ENCODE peak calls at places on chromosomes 5 and 9, in eight cellular contexts. Y is GM23248, Q is MM.1S, O is SK-N-SH, F is hepatocyte, Z is PC-3, U is OCI-LY7, I is HCT116. S is an unnamed sample.
A peak's percentile ranks its signal among the peaks of the same experiment; 100 is the strongest.

GRCh38 chr5:144390133-144390532 is 219.5 kb downstream of the KCTD16 start:
- DNase-seq in F (peak; percentile 37), Y (peak; percentile 15), Q (no peak), U (no peak), O (peak; percentile 10), I (no peak), Z (peak; percentile 14), S (peak; percentile 23)

GRCh38 chr5:43150748-43151147 is 30.0 kb downstream of the ZNF131 start:
- DNase-seq in Q (no peak), U (no peak), O (no peak), Z (no peak), I (no peak), F (no peak), Y (no peak), S (no peak)

GRCh38 chr9:134632329-134632728 is 9.3 kb upstream of the COL5A1 start:
- DNase-seq in I (no peak), O (no peak), Z (no peak), U (no peak), Y (no peak), Q (no peak), F (no peak), S (no peak)

GRCh38 chr5:140633081-140633471 is at the start of gene CD14:
- DNase-seq in O (no peak), F (no peak), Z (peak; percentile 43), Q (no peak), U (no peak), I (no peak), Y (peak; percentile 86), S (no peak)

GRCh38 chr5:141811287-141812155 is 66.7 kb downstream of the PCDH1 start:
- DNase-seq in Z (no peak), Y (peak; percentile 36), Q (peak; percentile 12), F (peak; percentile 38), U (peak; percentile 49), O (peak; percentile 86), I (no peak), S (peak; percentile 91)

GRCh38 chr9:16150501-16150900 is 597.7 kb downstream of the CCDC171 start:
- DNase-seq in I (no peak), Y (no peak), Q (no peak), F (peak; percentile 57), O (peak; percentile 83), Z (no peak), U (no peak), S (no peak)

GRCh38 chr9:113808391-113809191 is 67.5 kb upstream of the ZNF618 start:
- DNase-seq in F (peak; percentile 32), Y (peak; percentile 90), I (peak; percentile 26), Z (peak; percentile 67), O (no peak), U (no peak), Q (no peak), S (no peak)

GRCh38 chr9:122900791-122901190 is 4.4 kb downstream of the RC3H2 start:
- DNase-seq in U (peak; percentile 34), O (no peak), Y (peak; percentile 58), Q (peak; percentile 32), F (no peak), Z (peak; percentile 21), I (no peak), S (no peak)

GRCh38 chr9:91776409-91777365 is 173.3 kb downstream of the ROR2 start:
- DNase-seq in U (no peak), Q (no peak), Y (peak; percentile 54), Z (no peak), O (no peak), I (no peak), F (no peak), S (no peak)

GRCh38 chr9:84235516-84235915 is 105.0 kb downstream of the SLC28A3 start:
- DNase-seq in Q (no peak), I (no peak), O (no peak), F (no peak), Y (no peak), Z (no peak), U (no peak), S (no peak)

GRCh38 chr9:84239341-84239740 is 101.2 kb downstream of the SLC28A3 start:
- DNase-seq in U (no peak), Q (no peak), Y (peak; percentile 33), Z (no peak), I (no peak), F (no peak), O (no peak), S (no peak)

GRCh38 chr9:84241817-84242356 is 98.7 kb downstream of the SLC28A3 start:
- DNase-seq in O (no peak), Z (no peak), Y (no peak), I (no peak), Q (no peak), F (no peak), U (no peak), S (no peak)

GRCh38 chr9:84238652-84239051 is 101.9 kb downstream of the SLC28A3 start:
- DNase-seq in Q (no peak), F (no peak), O (no peak), I (peak; percentile 42), U (peak; percentile 20), Y (no peak), Z (peak; percentile 26), S (no peak)
- TF ChIP-seq EZH2phosphoT487 in Q (no peak), F (no peak), O (no peak), I (no peak), U (no peak), Y (no peak), Z (no peak), S (no peak)

GRCh38 chr5:73297430-73297829 is 124.4 kb downstream of the TMEM174 start:
- DNase-seq in O (no peak), I (no peak), F (no peak), U (no peak), Y (no peak), Q (no peak), Z (no peak), S (no peak)

GRCh38 chr5:73299665-73300435 is 126.9 kb downstream of the TMEM174 start:
- DNase-seq in I (no peak), Q (no peak), U (no peak), Y (no peak), Z (no peak), O (peak; percentile 52), F (no peak), S (peak; percentile 81)

GRCh38 chr5:73298251-73299016 is 125.4 kb downstream of the TMEM174 start:
- DNase-seq in Z (no peak), O (no peak), I (no peak), Y (no peak), Q (no peak), U (no peak), F (no peak), S (peak; percentile 57)

GRCh38 chr5:73300520-73301207 is 127.7 kb downstream of the TMEM174 start:
- DNase-seq in Y (no peak), F (no peak), I (no peak), U (no peak), Z (peak; percentile 57), O (no peak), Q (no peak), S (peak; percentile 62)

GRCh38 chr5:73299017-73299630 is 126.1 kb downstream of the TMEM174 start:
- DNase-seq in U (no peak), I (no peak), Y (peak; percentile 72), Z (peak; percentile 52), F (peak; percentile 34), Q (no peak), O (peak; percentile 82), S (peak; percentile 84)
- H3K9me3 ChIP-seq in U (no peaks in the 10 kb centered on the region), I (no peaks in the 10 kb centered on the region), Y (no peaks in the 10 kb centered on the region), Z (no peaks in the 10 kb centered on the region), F (no peaks in the 10 kb centered on the region), Q (no peaks in the 10 kb centered on the region), O (no peaks in the 10 kb centered on the region), S (no peaks in the 10 kb centered on the region)

GRCh38 chr5:180352976-180353225 is 235 bp downstream of the GFPT2 start:
- DNase-seq in O (no peak), U (no peak), Y (no peak), F (no peak), Z (no peak), Q (no peak), I (no peak), S (no peak)

GRCh38 chr5:180353226-180353962 is at the start of gene GFPT2:
- DNase-seq in O (peak; percentile 100), Z (peak; percentile 77), Y (peak; percentile 89), I (no peak), Q (no peak), U (peak; percentile 61), F (peak; percentile 88), S (peak; percentile 97)

GRCh38 chr5:180352116-180352975 is 790 bp downstream of the GFPT2 start:
- DNase-seq in F (peak; percentile 48), Y (peak; percentile 71), I (no peak), Q (no peak), Z (no peak), U (no peak), O (peak; percentile 70), S (peak; percentile 76)

GRCh38 chr5:180354966-180355365 is 1.8 kb upstream of the GFPT2 start:
- DNase-seq in Z (no peak), Q (no peak), U (no peak), F (no peak), Y (no peak), O (no peak), I (no peak), S (no peak)

DNA sequence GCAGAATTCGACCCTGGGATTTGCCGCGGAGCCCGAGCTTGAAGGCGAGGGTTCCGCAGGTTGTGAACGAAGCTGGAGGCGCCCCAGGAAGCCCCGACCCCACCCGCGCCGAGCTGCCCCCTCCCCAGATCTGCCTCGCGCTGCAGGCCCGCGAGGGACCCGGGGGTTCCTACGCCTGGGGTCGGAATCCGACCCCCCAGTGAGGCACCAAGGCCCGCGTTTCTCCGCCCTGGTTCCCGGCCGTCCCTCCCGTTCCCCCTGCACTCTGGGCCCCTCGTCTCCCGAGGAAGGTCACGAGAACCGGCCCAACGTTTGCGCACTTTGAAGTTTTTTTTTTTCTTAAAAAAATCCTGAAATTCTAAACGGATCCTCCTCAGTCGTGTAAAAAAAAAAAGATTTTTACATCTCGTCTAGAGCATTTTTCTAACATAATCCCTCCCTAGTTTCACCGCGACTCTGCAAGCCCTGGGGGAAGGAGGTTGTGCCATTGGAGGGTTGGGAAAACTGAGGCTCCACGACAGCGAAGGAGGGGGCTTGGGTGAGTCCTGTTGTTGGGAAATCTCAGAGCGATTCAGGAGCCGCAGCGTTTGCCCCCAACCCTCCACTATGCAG is 933 bp upstream of the GFPT2 start:
- DNase-seq in Y (no peak), I (no peak), Q (no peak), O (no peak), F (no peak), Z (no peak), U (no peak), S (no peak)
- TF ChIP-seq EZH2phosphoT487 in Y (no peak), I (no peak), Q (no peak), O (no peak), F (no peak), Z (no peak), U (no peak), S (peak; percentile 44)

GRCh38 chr9:13386324-13386723 is 106.8 kb upstream of the MPDZ start:
- DNase-seq in O (no peak), Q (no peak), F (no peak), I (no peak), Z (no peak), U (no peak), Y (no peak), S (no peak)

GRCh38 chr9:13382595-13382994 is 103.1 kb upstream of the MPDZ start:
- DNase-seq in Q (no peak), F (no peak), Z (no peak), O (no peak), U (no peak), I (no peak), Y (no peak), S (no peak)

GRCh38 chr9:13380903-13381302 is 101.4 kb upstream of the MPDZ start:
- DNase-seq in I (no peak), F (no peak), Z (no peak), O (no peak), Y (no peak), U (no peak), Q (no peak), S (no peak)

GRCh38 chr9:13386935-13387667 is 107.6 kb upstream of the MPDZ start:
- DNase-seq in Y (peak; percentile 87), Z (no peak), U (no peak), I (no peak), O (no peak), Q (no peak), F (no peak), S (no peak)

GRCh38 chr9:13383216-13383615 is 103.7 kb upstream of the MPDZ start:
- DNase-seq in Z (no peak), O (no peak), U (no peak), I (no peak), Y (no peak), Q (no peak), F (no peak), S (no peak)
- H3K9me3 ChIP-seq in Z (no peaks in the 10 kb centered on the region), O (no peaks in the 10 kb centered on the region), U (no peaks in the 10 kb centered on the region), I (no peaks in the 10 kb centered on the region), Y (no peaks in the 10 kb centered on the region), Q (no peaks in the 10 kb centered on the region), F (no peaks in the 10 kb centered on the region), S (no peaks in the 10 kb centered on the region)